ENCODE peak calls at places on chromosomes 1 and 21, in six cellular contexts. One of them, this sample, is unnamed.

GRCh38 chr1:219784660-219785391 is 143.5 kb downstream of the SLC30A10 start:
- DNase-seq in GM04503: no peak
- DNase-seq in uterus: peak
- DNase-seq in NCI-H1105: no peak
- DNase-seq in B cell: no peak
- DNase-seq in stimulated activated CD8-positive, alpha-beta memory T cell treated with anti-CD3 and anti-CD28 coated beads, Interleukin-7, amount 100 ng/mL, for 24 hours: no peak
- DNase-seq in this sample: no peak

GRCh38 chr1:247336390-247336789 is 4.7 kb upstream of the ZNF496 start:
- DNase-seq in GM04503: no peak
- DNase-seq in uterus: no peak
- DNase-seq in NCI-H1105: no peak
- DNase-seq in B cell: no peak
- DNase-seq in stimulated activated CD8-positive, alpha-beta memory T cell treated with anti-CD3 and anti-CD28 coated beads, Interleukin-7, amount 100 ng/mL, for 24 hours: no peak
- DNase-seq in this sample: no peak

GRCh38 chr1:100785399-100786082 is 66.0 kb downstream of the VCAM1 start:
- DNase-seq in GM04503: no peak
- DNase-seq in uterus: no peak
- DNase-seq in NCI-H1105: no peak
- DNase-seq in B cell: no peak
- DNase-seq in stimulated activated CD8-positive, alpha-beta memory T cell treated with anti-CD3 and anti-CD28 coated beads, Interleukin-7, amount 100 ng/mL, for 24 hours: no peak
- DNase-seq in this sample: no peak

GRCh38 chr1:100868364-100868995 is 26.2 kb downstream of the EXTL2 start:
- DNase-seq in GM04503: no peak
- DNase-seq in uterus: no peak
- DNase-seq in NCI-H1105: peak
- DNase-seq in B cell: no peak
- DNase-seq in stimulated activated CD8-positive, alpha-beta memory T cell treated with anti-CD3 and anti-CD28 coated beads, Interleukin-7, amount 100 ng/mL, for 24 hours: no peak
- DNase-seq in this sample: no peak

GRCh38 chr21:17925000-17925610 is 105.9 kb upstream of the C21orf91 start:
- DNase-seq in GM04503: no peak
- DNase-seq in uterus: peak
- DNase-seq in NCI-H1105: peak
- DNase-seq in B cell: peak
- DNase-seq in stimulated activated CD8-positive, alpha-beta memory T cell treated with anti-CD3 and anti-CD28 coated beads, Interleukin-7, amount 100 ng/mL, for 24 hours: no peak
- DNase-seq in this sample: no peak

GRCh38 chr1:29317063-29317915 is 81.0 kb downstream of the PTPRU start:
- DNase-seq in GM04503: no peak
- DNase-seq in uterus: no peak
- DNase-seq in NCI-H1105: no peak
- DNase-seq in B cell: no peak
- DNase-seq in stimulated activated CD8-positive, alpha-beta memory T cell treated with anti-CD3 and anti-CD28 coated beads, Interleukin-7, amount 100 ng/mL, for 24 hours: no peak
- DNase-seq in this sample: no peak

GRCh38 chr1:9687120-9687875 is 35.8 kb downstream of the PIK3CD start:
- DNase-seq in GM04503: no peak
- DNase-seq in uterus: peak
- DNase-seq in NCI-H1105: peak
- DNase-seq in B cell: peak
- DNase-seq in stimulated activated CD8-positive, alpha-beta memory T cell treated with anti-CD3 and anti-CD28 coated beads, Interleukin-7, amount 100 ng/mL, for 24 hours: peak
- DNase-seq in this sample: peak

GRCh38 chr1:49864597-49864996 is 159.2 kb downstream of the AGBL4 start:
- DNase-seq in GM04503: no peak
- DNase-seq in uterus: no peak
- DNase-seq in NCI-H1105: no peak
- DNase-seq in B cell: no peak
- DNase-seq in stimulated activated CD8-positive, alpha-beta memory T cell treated with anti-CD3 and anti-CD28 coated beads, Interleukin-7, amount 100 ng/mL, for 24 hours: no peak
- DNase-seq in this sample: no peak

GRCh38 chr1:234216116-234216703 is 157.0 kb upstream of the COA6 start:
- DNase-seq in GM04503: no peak
- DNase-seq in uterus: no peak
- DNase-seq in NCI-H1105: no peak
- DNase-seq in B cell: no peak
- DNase-seq in stimulated activated CD8-positive, alpha-beta memory T cell treated with anti-CD3 and anti-CD28 coated beads, Interleukin-7, amount 100 ng/mL, for 24 hours: no peak
- DNase-seq in this sample: no peak

GRCh38 chr1:222629921-222630535 is 12.1 kb downstream of the MIA3 start:
- DNase-seq in GM04503: no peak
- DNase-seq in uterus: no peak
- DNase-seq in NCI-H1105: no peak
- DNase-seq in B cell: no peak
- DNase-seq in stimulated activated CD8-positive, alpha-beta memory T cell treated with anti-CD3 and anti-CD28 coated beads, Interleukin-7, amount 100 ng/mL, for 24 hours: no peak
- DNase-seq in this sample: no peak

GRCh38 chr1:68384872-68385390 is 64.8 kb downstream of the RPE65 start:
- DNase-seq in GM04503: no peak
- DNase-seq in uterus: no peak
- DNase-seq in NCI-H1105: no peak
- DNase-seq in B cell: no peak
- DNase-seq in stimulated activated CD8-positive, alpha-beta memory T cell treated with anti-CD3 and anti-CD28 coated beads, Interleukin-7, amount 100 ng/mL, for 24 hours: no peak
- DNase-seq in this sample: no peak

GRCh38 chr1:61323681-61324328 is 241.4 kb downstream of the NFIA start:
- DNase-seq in GM04503: no peak
- DNase-seq in uterus: no peak
- DNase-seq in NCI-H1105: no peak
- DNase-seq in B cell: no peak
- DNase-seq in stimulated activated CD8-positive, alpha-beta memory T cell treated with anti-CD3 and anti-CD28 coated beads, Interleukin-7, amount 100 ng/mL, for 24 hours: no peak
- DNase-seq in this sample: no peak

GRCh38 chr1:88061106-88061829 is 622.8 kb upstream of the PKN2 start:
- DNase-seq in GM04503: peak
- DNase-seq in uterus: peak
- DNase-seq in NCI-H1105: peak
- DNase-seq in B cell: no peak
- DNase-seq in stimulated activated CD8-positive, alpha-beta memory T cell treated with anti-CD3 and anti-CD28 coated beads, Interleukin-7, amount 100 ng/mL, for 24 hours: no peak
- DNase-seq in this sample: no peak

GRCh38 chr1:173406783-173407230 is 70.3 kb upstream of the PRDX6 start:
- DNase-seq in GM04503: no peak
- DNase-seq in uterus: no peak
- DNase-seq in NCI-H1105: no peak
- DNase-seq in B cell: peak
- DNase-seq in stimulated activated CD8-positive, alpha-beta memory T cell treated with anti-CD3 and anti-CD28 coated beads, Interleukin-7, amount 100 ng/mL, for 24 hours: no peak
- DNase-seq in this sample: no peak

GRCh38 chr1:36922071-36922470 is 112.2 kb downstream of the GRIK3 start:
- DNase-seq in GM04503: no peak
- DNase-seq in uterus: no peak
- DNase-seq in NCI-H1105: no peak
- DNase-seq in B cell: peak
- DNase-seq in stimulated activated CD8-positive, alpha-beta memory T cell treated with anti-CD3 and anti-CD28 coated beads, Interleukin-7, amount 100 ng/mL, for 24 hours: no peak
- DNase-seq in this sample: no peak

GRCh38 chr1:67560580-67561285 is 124.3 kb upstream of the GADD45A start:
- DNase-seq in GM04503: no peak
- DNase-seq in uterus: no peak
- DNase-seq in NCI-H1105: no peak
- DNase-seq in B cell: no peak
- DNase-seq in stimulated activated CD8-positive, alpha-beta memory T cell treated with anti-CD3 and anti-CD28 coated beads, Interleukin-7, amount 100 ng/mL, for 24 hours: no peak
- DNase-seq in this sample: no peak

This sample was measured in DMS79.